ENCODE peak calls at places on chromosomes 16 and 17, in six cellular contexts. C is NCI-H524, V is NCI-H1092, U is fibroblast of pulmonary artery, I is NCI-H460, E is aorta. M is an unnamed sample.
A peak's percentile ranks its signal among the peaks of the same experiment; 100 is the strongest.

GRCh38 chr17:29589524-29590260 is at the start of gene GIT1:
- DNase-seq in E (peak; percentile 91), V (peak; percentile 80), U (peak; percentile 81), C (peak; percentile 87), I (peak; percentile 81), M (peak; percentile 79)

GRCh38 chr17:56557682-56558081 is 35.8 kb upstream of the NOG start:
- DNase-seq in C (no peak), V (no peak), I (no peak), E (no peak), U (no peak), M (no peak)

GRCh38 chr17:75088902-75089417 is 1.2 kb downstream of the SLC16A5 start:
- DNase-seq in I (no peak), V (no peak), E (no peak), C (no peak), U (no peak), M (no peak)

GRCh38 chr16:14041164-14041563 is 30.0 kb upstream of the MRTFB start:
- DNase-seq in U (no peak), I (no peak), C (no peak), E (no peak), V (no peak), M (peak; percentile 42)

GRCh38 chr16:1288813-1289479 is 20.5 kb upstream of the UBE2I start:
- DNase-seq in V (no peak), C (no peak), U (no peak), I (no peak), E (no peak), M (no peak)

GRCh38 chr17:82873521-82873920 is 33.7 kb upstream of the ZNF750 start:
- DNase-seq in I (no peak), V (no peak), C (no peak), U (no peak), E (no peak), M (no peak)

GRCh38 chr17:68709461-68709860 is 108.3 kb upstream of the FAM20A start:
- DNase-seq in V (no peak), U (no peak), E (no peak), C (no peak), I (no peak), M (no peak)

GRCh38 chr17:81419886-81420768 is 24.9 kb downstream of the BAHCC1 start:
- DNase-seq in C (no peak), V (no peak), U (no peak), I (no peak), E (no peak), M (no peak)

GRCh38 chr16:4392382-4393242 is 21.0 kb downstream of the VASN start:
- DNase-seq in U (peak; percentile 66), V (peak; percentile 32), C (no peak), I (no peak), E (peak; percentile 74), M (no peak)

GRCh38 chr16:5838071-5838470 is 740.5 kb upstream of the EEF2KMT start:
- DNase-seq in E (no peak), U (no peak), I (no peak), C (no peak), V (no peak), M (no peak)

GRCh38 chr17:2177235-2177811 is 122.4 kb downstream of the HIC1 start:
- DNase-seq in C (no peak), I (no peak), E (no peak), U (no peak), V (no peak), M (no peak)

GRCh38 chr17:77423589-77424451 is 283.1 kb downstream of the SEC14L1 start:
- DNase-seq in V (no peak), I (no peak), U (peak; percentile 98), C (no peak), E (peak; percentile 94), M (no peak)

GRCh38 chr17:67608691-67609090 is 109.0 kb upstream of the NOL11 start:
- DNase-seq in U (peak; percentile 97), V (no peak), E (no peak), I (no peak), C (no peak), M (peak; percentile 61)

GRCh38 chr16:77221482-77221881 is 22.3 kb downstream of the SYCE1L start:
- DNase-seq in V (no peak), E (no peak), U (peak; percentile 53), C (no peak), I (no peak), M (no peak)

GRCh38 chr16:57994778-57995177 is 5.7 kb downstream of the ZNF319 start:
- DNase-seq in E (peak; percentile 83), V (no peak), C (no peak), U (peak; percentile 50), I (peak; percentile 58), M (peak; percentile 61)

GRCh38 chr17:2178798-2179505 is 124.0 kb downstream of the HIC1 start:
- DNase-seq in V (no peak), I (no peak), E (peak; percentile 70), U (no peak), C (no peak), M (no peak)

GRCh38 chr16:31181102-31181830 is 1.3 kb downstream of the FUS start:
- DNase-seq in E (peak; percentile 62), I (no peak), V (no peak), C (no peak), U (peak; percentile 46), M (peak; percentile 52)

GRCh38 chr17:61380836-61381525 is 18.7 kb upstream of the TBX2 start:
- DNase-seq in C (no peak), U (no peak), V (no peak), E (no peak), I (no peak), M (no peak)

M was measured in SK-MEL-5.